ENCODE peak calls at places on chromosomes 5 and 9, in four cellular contexts. M, U, N and O are unnamed samples.

GRCh38 chr5:95818181-95819147 is 4.1 kb downstream of the GLRX start:
- DNase-seq in M (peak; percentile 68), U (peak; percentile 64), N (no peak), O (no peak)

GRCh38 chr9:87675906-87676515 is 49.9 kb upstream of the CTSL start:
- DNase-seq in N (peak; percentile 50), M (no peak), U (no peak), O (no peak)

GRCh38 chr9:34346873-34347799 is 17.8 kb downstream of the NUDT2 start:
- DNase-seq in U (no peak), M (no peak), N (no peak), O (no peak)

GRCh38 chr9:81613002-81613750 is 76.2 kb downstream of the TLE1 start:
- DNase-seq in U (no peak), N (no peak), M (no peak), O (no peak)

GRCh38 chr5:151227918-151228447 is 4.1 kb upstream of the CCDC69 start:
- DNase-seq in U (no peak), M (no peak), N (no peak), O (no peak)

GRCh38 chr9:91939953-91940352 is 10.1 kb downstream of the ROR2 start:
- DNase-seq in U (no peak), N (no peak), M (no peak), O (no peak)

GRCh38 chr5:126178521-126178920 is 244.7 kb upstream of the GRAMD2B start:
- DNase-seq in U (no peak), N (peak; percentile 35), M (no peak), O (no peak)

GRCh38 chr5:51843893-51844292 is 460.6 kb downstream of the ISL1 start:
- DNase-seq in N (no peak), M (peak; percentile 28), U (no peak), O (no peak)

GRCh38 chr9:100700689-100701318 is 122.9 kb downstream of the CAVIN4 start:
- DNase-seq in M (no peak), N (peak; percentile 53), U (peak; percentile 3), O (peak; percentile 29)

GRCh38 chr9:93896496-93897033 is 58.6 kb downstream of the BARX1 start:
- DNase-seq in M (no peak), N (peak; percentile 5), U (no peak), O (peak; percentile 5)

GRCh38 chr9:37302277-37302676 is 120.2 kb upstream of the GRHPR start:
- DNase-seq in N (no peak), M (no peak), U (peak; percentile 80), O (peak; percentile 47)

GRCh38 chr9:102728946-102729345 is 266.2 kb upstream of the CYLC2 start:
- DNase-seq in N (no peak), M (no peak), U (no peak), O (no peak)

GRCh38 chr9:91577540-91577939 is 153.9 kb upstream of the NFIL3 start:
- DNase-seq in N (no peak), M (no peak), U (no peak), O (no peak)

GRCh38 chr5:19488786-19489185 is 499.2 kb downstream of the CDH18 start:
- DNase-seq in N (no peak), U (no peak), M (no peak), O (no peak)

GRCh38 chr9:120676767-120677402 is 37.4 kb downstream of the MEGF9 start:
- DNase-seq in U (no peak), M (no peak), N (no peak), O (no peak)

GRCh38 chr9:38315085-38315595 is 77.4 kb upstream of the ALDH1B1 start:
- DNase-seq in M (no peak), U (no peak), N (no peak), O (no peak)

GRCh38 chr5:141651728-141652105 is 499 bp upstream of the FCHSD1 start:
- DNase-seq in U (no peak), N (no peak), M (no peak), O (no peak)

GRCh38 chr5:143395638-143396352 is 7.7 kb downstream of the NR3C1 start:
- DNase-seq in U (no peak), M (no peak), N (no peak), O (peak; percentile 28)

GRCh38 chr5:81095835-81096234 is 135.7 kb downstream of the RASGRF2 start:
- DNase-seq in U (no peak), M (no peak), N (no peak), O (no peak)

GRCh38 chr5:40605295-40605958 is 74.3 kb upstream of the PTGER4 start:
- DNase-seq in N (no peak), M (no peak), U (no peak), O (no peak)

GRCh38 chr5:136064510-136064909 is 35.7 kb downstream of the TGFBI start:
- DNase-seq in M (no peak), U (no peak), N (no peak), O (no peak)

GRCh38 chr5:149403923-149404745 is 25.0 kb upstream of the IL17B start:
- DNase-seq in N (no peak), M (no peak), U (no peak), O (no peak)

GRCh38 chr5:146340260-146341081 is 1.8 kb downstream of the POU4F3 start:
- DNase-seq in U (peak; percentile 8), M (no peak), N (peak; percentile 59), O (peak; percentile 71)

GRCh38 chr9:111759762-111760639 is 34.7 kb downstream of the SHOC1 start:
- DNase-seq in M (no peak), U (peak; percentile 79), N (peak; percentile 66), O (peak; percentile 48)

GRCh38 chr9:86405086-86405491 is 50.9 kb upstream of the TUT7 start:
- DNase-seq in M (no peak), N (no peak), U (no peak), O (no peak)

GRCh38 chr9:116905131-116905724 is 218.1 kb downstream of the TRIM32 start:
- DNase-seq in N (no peak), M (no peak), U (no peak), O (no peak)

GRCh38 chr5:32278403-32278802 is 34.3 kb downstream of the MTMR12 start:
- DNase-seq in M (no peak), N (no peak), U (no peak), O (no peak)

GRCh38 chr5:168962323-168962722 is 338.6 kb downstream of the SLIT3 start:
- DNase-seq in M (no peak), N (no peak), U (no peak), O (no peak)

DNA sequence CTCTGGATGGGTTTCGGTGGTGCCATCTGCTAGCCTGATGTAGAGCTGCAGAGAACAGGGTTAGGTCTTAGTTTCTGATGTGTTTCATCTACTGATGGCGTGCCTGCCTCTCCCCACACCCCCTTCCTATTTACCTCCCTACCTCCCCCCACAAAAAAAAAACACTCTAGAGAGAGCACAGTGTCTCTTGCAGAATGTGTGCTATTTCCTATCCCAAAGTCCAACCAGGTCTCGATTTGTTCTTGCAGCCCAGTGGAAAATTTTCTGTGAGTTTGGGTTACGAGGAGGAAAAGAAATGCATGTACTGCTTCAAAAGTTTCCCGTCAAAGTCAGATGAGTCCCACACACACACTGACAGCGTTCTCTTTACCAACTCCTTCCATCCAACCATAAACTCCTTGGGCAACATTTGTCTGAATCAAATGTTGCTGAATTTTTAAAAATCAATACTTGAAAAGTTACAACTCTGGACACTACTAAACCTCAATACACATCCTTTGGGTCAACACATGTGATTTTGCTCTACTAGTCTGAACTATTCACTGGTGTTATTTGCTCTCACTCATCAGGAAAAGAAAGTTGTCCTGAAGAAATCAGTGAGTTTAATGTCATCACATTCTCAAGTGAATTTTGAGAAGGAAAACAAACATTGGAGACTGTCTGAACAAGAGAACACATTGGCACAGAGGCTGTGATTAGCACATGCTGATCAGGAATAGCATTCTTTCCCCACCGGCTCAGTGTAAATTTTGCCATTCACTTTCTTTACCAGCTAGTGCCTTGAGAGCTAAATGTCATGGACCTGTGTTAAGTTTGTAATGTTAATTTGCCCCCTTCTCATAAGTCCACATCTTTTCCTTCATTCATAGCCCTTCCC is 84.1 kb downstream of the MAMDC2 start:
- DNase-seq in N (no peak), M (no peak), U (no peak), O (no peak)
- TF ChIP-seq CTCF in N (no peak), M (no peak), U (no peak), O (no peak)

DNA sequence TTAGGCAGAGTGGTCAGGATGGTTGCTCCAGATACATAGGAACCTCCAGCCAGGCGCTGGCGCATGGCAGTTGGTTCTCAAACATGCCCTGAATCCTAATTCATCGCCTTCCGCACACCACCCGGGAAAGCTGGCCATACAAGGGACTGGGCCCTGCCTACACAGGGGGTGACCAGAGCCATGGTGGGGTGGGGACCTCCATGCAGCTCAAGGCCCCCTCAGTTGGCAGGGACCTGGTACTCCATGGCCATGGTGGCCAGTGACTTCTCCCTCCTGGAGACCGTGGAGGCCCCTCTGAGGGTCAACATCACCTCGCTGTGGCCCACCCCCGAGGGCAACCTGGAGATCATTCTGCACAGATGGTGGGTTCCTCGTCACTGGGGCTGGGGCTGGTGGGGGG is 26.8 kb downstream of the PAEP start:
- DNase-seq in M (no peak), U (no peak), N (no peak), O (no peak)
- TF ChIP-seq CTCF in M (no peak), U (no peak), N (no peak), O (no peak)

GRCh38 chr9:95077053-95077765 is 240.3 kb downstream of the FANCC start:
- DNase-seq in M (no peak), U (no peak), N (no peak), O (no peak)
- TF ChIP-seq CTCF in M (no peak), U (no peak), N (no peak), O (no peak)

DNA sequence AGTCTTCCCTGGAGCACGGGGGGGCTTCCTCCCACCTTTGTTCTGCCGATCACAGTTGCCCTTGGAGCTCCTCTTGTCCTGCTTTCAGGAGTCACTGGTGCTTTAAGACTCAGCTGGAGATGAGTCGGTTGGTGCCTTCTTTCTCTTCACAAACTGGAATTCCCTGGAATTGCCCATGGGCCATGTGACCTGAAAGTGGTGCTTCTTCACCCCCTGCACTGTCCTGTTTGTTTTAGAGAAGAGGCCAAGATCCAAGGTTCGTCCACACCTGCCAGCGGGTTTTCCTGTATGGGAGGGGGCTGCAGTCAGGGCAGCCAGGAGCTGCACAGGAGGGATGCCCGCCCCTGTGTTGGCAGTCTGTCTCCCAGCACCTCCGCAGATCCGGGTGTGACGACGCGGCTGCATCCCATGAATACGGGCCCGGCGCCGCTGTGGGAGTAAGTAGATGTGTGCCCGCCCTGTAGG is 9.5 kb upstream of the MRPS2 start:
- DNase-seq in N (no peak), U (no peak), M (peak; percentile 39), O (no peak)
- TF ChIP-seq CTCF in N (no peak), U (no peak), M (no peak), O (no peak)

GRCh38 chr5:154409230-154409840 is 36.5 kb upstream of the SAP30L start:
- DNase-seq in N (no peak), U (no peak), M (no peak), O (no peak)
- TF ChIP-seq CTCF in N (no peak), U (no peak), M (no peak), O (no peak)

GRCh38 chr5:54013556-54014157 is 296.7 kb downstream of the ARL15 start:
- DNase-seq in U (no peak), N (peak; percentile 21), M (peak; percentile 50), O (no peak)
- TF ChIP-seq CTCF in U (no peak), N (no peak), M (no peak), O (no peak)

GRCh38 chr9:95107001-95107749 is 210.3 kb downstream of the FANCC start:
- DNase-seq in U (no peak), M (peak; percentile 26), N (no peak), O (no peak)
- TF ChIP-seq CTCF in U (no peak), M (no peak), N (no peak), O (no peak)